ENCODE peak calls at places on chromosomes 13 and 19, in four cellular contexts. One of them, this sample, is unnamed.

GRCh38 chr19:48418317-48419064 is 25.0 kb downstream of the GRIN2D start:
- DNase-seq in fibroblast of villous mesenchyme: peak; percentile 23
- DNase-seq in fibroblast of lung: no peak
- DNase-seq in WTC11: no peak
- DNase-seq in this sample: no peak

GRCh38 chr19:48469056-48469881 is at the start of gene CYTH2:
- DNase-seq in fibroblast of villous mesenchyme: peak; percentile 100
- DNase-seq in fibroblast of lung: peak; percentile 100
- DNase-seq in WTC11: peak; percentile 100
- DNase-seq in this sample: peak; percentile 100

GRCh38 chr19:10769533-10770491 is 51.9 kb downstream of the DNM2 start:
- DNase-seq in fibroblast of villous mesenchyme: peak; percentile 62
- DNase-seq in fibroblast of lung: peak; percentile 34
- DNase-seq in WTC11: no peak
- DNase-seq in this sample: peak; percentile 42

GRCh38 chr19:40578442-40578908 is 1.8 kb downstream of the SHKBP1 start:
- DNase-seq in fibroblast of villous mesenchyme: no peak
- DNase-seq in fibroblast of lung: no peak
- DNase-seq in WTC11: peak; percentile 86
- DNase-seq in this sample: peak; percentile 42

GRCh38 chr13:80339578-80339840 is 1.4 kb downstream of the SPRY2 start:
- DNase-seq in fibroblast of villous mesenchyme: no peak
- DNase-seq in fibroblast of lung: peak; percentile 45
- DNase-seq in WTC11: no peak
- DNase-seq in this sample: peak; percentile 42

GRCh38 chr19:49415102-49415809 is 8.0 kb downstream of the PTH2 start:
- DNase-seq in fibroblast of villous mesenchyme: peak; percentile 28
- DNase-seq in fibroblast of lung: no peak
- DNase-seq in WTC11: no peak
- DNase-seq in this sample: peak; percentile 75

GRCh38 chr13:89852570-89852969 is 1494.9 kb upstream of the MIR17HG start:
- DNase-seq in fibroblast of villous mesenchyme: no peak
- DNase-seq in fibroblast of lung: no peak
- DNase-seq in WTC11: no peak
- DNase-seq in this sample: no peak

GRCh38 chr13:93771229-93771628 is 544.6 kb downstream of the GPC6 start:
- DNase-seq in fibroblast of villous mesenchyme: no peak
- DNase-seq in fibroblast of lung: no peak
- DNase-seq in WTC11: no peak
- DNase-seq in this sample: no peak

GRCh38 chr13:110341445-110342247 is 34.6 kb downstream of the COL4A2 start:
- DNase-seq in fibroblast of villous mesenchyme: peak; percentile 87
- DNase-seq in fibroblast of lung: peak; percentile 78
- DNase-seq in WTC11: no peak
- DNase-seq in this sample: peak; percentile 86

GRCh38 chr13:110155072-110155471 is 151.9 kb downstream of the COL4A1 start:
- DNase-seq in fibroblast of villous mesenchyme: no peak
- DNase-seq in fibroblast of lung: no peak
- DNase-seq in WTC11: peak; percentile 45
- DNase-seq in this sample: no peak

GRCh38 chr13:50552424-50552966 is 291.0 kb downstream of the DLEU7 start:
- DNase-seq in fibroblast of villous mesenchyme: no peak
- DNase-seq in fibroblast of lung: peak; percentile 29
- DNase-seq in WTC11: no peak
- DNase-seq in this sample: no peak

GRCh38 chr13:51895906-51896888 is 34.4 kb downstream of the CCDC70 start:
- DNase-seq in fibroblast of villous mesenchyme: peak; percentile 62
- DNase-seq in fibroblast of lung: peak; percentile 65
- DNase-seq in WTC11: peak; percentile 69
- DNase-seq in this sample: peak; percentile 71

GRCh38 chr13:73450583-73450982 is 391.8 kb downstream of the KLF5 start:
- DNase-seq in fibroblast of villous mesenchyme: peak; percentile 3
- DNase-seq in fibroblast of lung: no peak
- DNase-seq in WTC11: no peak
- DNase-seq in this sample: no peak

GRCh38 chr13:109500146-109500773 is 286.1 kb downstream of the IRS2 start:
- DNase-seq in fibroblast of villous mesenchyme: peak; percentile 35
- DNase-seq in fibroblast of lung: peak; percentile 15
- DNase-seq in WTC11: peak; percentile 29
- DNase-seq in this sample: peak; percentile 31

GRCh38 chr13:108227651-108228272 is 9.6 kb downstream of the ABHD13 start:
- DNase-seq in fibroblast of villous mesenchyme: peak; percentile 52
- DNase-seq in fibroblast of lung: peak; percentile 57
- DNase-seq in WTC11: no peak
- DNase-seq in this sample: peak; percentile 70

GRCh38 chr13:43388282-43389034 is 365.1 kb downstream of the DNAJC15 start:
- DNase-seq in fibroblast of villous mesenchyme: no peak
- DNase-seq in fibroblast of lung: no peak
- DNase-seq in WTC11: no peak
- DNase-seq in this sample: no peak

GRCh38 chr19:10828981-10829821 is 6.8 kb downstream of the TMED1 start:
- DNase-seq in fibroblast of villous mesenchyme: no peak
- DNase-seq in fibroblast of lung: no peak
- DNase-seq in WTC11: peak; percentile 56
- DNase-seq in this sample: no peak

GRCh38 chr13:59931621-59932020 is 232.1 kb downstream of the DIAPH3 start:
- DNase-seq in fibroblast of villous mesenchyme: no peak
- DNase-seq in fibroblast of lung: no peak
- DNase-seq in WTC11: no peak
- DNase-seq in this sample: no peak

GRCh38 chr13:108609353-108609752 is 20.1 kb upstream of the MYO16 start:
- DNase-seq in fibroblast of villous mesenchyme: peak; percentile 24
- DNase-seq in fibroblast of lung: peak; percentile 42
- DNase-seq in WTC11: no peak
- DNase-seq in this sample: peak; percentile 19

GRCh38 chr19:729564-730381 is 21.0 kb downstream of the PALM start:
- DNase-seq in fibroblast of villous mesenchyme: no peak
- DNase-seq in fibroblast of lung: no peak
- DNase-seq in WTC11: no peak
- DNase-seq in this sample: no peak
- TF ChIP-seq CTCF in fibroblast of villous mesenchyme: no peak
- TF ChIP-seq CTCF in fibroblast of lung: no peak
- TF ChIP-seq CTCF in WTC11: no peak
- TF ChIP-seq CTCF in this sample: no peak

DNA sequence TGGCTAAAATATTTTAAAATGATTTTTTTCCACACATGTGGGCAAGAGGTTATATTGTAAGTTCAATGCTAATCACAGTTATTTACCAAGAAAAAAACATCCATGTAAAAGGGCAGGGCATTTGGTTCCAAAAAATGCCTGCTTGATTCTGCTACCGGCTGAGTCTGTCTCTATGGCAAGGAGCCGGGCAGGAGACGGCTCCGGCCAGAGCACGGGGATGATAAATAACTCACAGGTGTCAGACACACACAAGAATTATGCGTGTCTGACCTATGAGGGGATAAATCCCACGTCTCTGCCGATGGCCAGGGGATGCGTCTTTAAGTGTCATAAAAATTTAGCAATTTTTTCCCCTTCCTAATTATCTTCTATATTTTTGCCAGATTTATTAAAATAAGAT is 253.8 kb downstream of the ZNF536 start:
- DNase-seq in fibroblast of villous mesenchyme: no peak
- DNase-seq in fibroblast of lung: no peak
- DNase-seq in WTC11: no peak
- DNase-seq in this sample: no peak
- TF ChIP-seq CTCF in fibroblast of villous mesenchyme: no peak
- TF ChIP-seq CTCF in fibroblast of lung: no peak
- TF ChIP-seq CTCF in WTC11: no peak
- TF ChIP-seq CTCF in this sample: no peak

DNA sequence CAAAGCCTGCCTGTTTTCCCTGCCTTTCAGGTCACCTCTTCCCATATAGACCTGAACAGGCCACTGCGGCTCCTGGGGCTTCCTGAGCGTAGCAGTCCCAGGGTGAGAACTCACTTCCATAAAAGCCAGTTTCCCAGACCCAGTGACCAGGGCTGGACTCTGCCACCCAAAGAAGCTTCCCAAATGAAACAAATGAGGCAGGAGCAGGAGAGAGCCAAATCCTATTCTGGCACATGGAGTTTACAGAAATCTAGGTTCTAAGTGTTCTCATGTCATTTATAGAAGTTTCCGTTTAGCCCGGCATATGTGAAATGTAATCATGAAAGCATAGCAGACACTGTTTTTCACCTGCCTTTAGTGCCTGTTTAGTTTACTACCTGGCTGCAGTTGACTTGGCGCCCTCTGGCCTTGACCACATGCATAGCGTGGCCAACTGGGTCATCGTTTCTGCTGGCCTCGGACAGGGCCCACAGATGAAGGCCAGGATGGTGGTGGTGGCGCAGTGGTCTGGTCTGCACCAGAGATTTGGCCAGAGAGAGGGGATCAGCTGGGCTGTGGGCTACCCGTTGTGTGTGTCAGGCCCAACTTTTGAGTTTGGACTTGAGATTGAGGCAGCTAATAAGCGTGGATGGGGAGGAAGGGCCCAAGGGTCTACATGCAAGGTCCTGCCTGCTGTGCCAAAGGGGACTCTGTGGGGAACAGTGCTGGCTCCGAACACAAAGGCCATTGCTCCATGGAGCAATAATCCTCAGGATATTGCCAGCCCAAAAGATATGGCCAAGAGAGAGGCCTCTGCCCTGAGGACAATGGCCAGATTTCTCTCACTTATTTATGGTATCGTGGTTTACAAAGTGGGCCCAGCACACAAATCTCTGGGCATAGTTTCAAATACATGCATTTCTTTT is 43.3 kb downstream of the NFIX start:
- DNase-seq in fibroblast of villous mesenchyme: no peak
- DNase-seq in fibroblast of lung: no peak
- DNase-seq in WTC11: no peak
- DNase-seq in this sample: no peak
- TF ChIP-seq CTCF in fibroblast of villous mesenchyme: no peak
- TF ChIP-seq CTCF in fibroblast of lung: no peak
- TF ChIP-seq CTCF in WTC11: no peak
- TF ChIP-seq CTCF in this sample: no peak

DNA sequence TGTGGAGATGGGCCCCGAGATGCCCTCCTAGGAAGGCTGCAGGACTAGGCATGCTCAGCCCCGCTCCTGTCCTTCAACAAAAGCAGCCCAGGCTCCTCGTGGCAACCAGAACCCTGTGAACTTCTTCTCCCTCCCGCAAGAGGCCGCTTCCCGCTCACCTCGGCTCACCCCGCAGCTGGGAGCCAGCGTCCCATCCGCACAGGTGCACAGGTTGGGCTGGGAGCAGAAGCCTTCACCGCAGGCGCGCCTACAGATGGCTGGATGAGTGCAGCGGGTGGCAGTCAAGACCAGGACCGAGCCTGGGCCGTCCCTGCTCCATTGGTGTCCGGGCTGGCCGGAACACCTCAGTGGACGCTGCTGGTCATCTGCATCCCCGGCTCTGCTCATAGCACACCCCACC is 3.4 kb downstream of the FBN3 start:
- DNase-seq in fibroblast of villous mesenchyme: no peak
- DNase-seq in fibroblast of lung: no peak
- DNase-seq in WTC11: peak; percentile 64
- DNase-seq in this sample: no peak
- TF ChIP-seq CTCF in fibroblast of villous mesenchyme: no peak
- TF ChIP-seq CTCF in fibroblast of lung: no peak
- TF ChIP-seq CTCF in WTC11: no peak
- TF ChIP-seq CTCF in this sample: no peak

DNA sequence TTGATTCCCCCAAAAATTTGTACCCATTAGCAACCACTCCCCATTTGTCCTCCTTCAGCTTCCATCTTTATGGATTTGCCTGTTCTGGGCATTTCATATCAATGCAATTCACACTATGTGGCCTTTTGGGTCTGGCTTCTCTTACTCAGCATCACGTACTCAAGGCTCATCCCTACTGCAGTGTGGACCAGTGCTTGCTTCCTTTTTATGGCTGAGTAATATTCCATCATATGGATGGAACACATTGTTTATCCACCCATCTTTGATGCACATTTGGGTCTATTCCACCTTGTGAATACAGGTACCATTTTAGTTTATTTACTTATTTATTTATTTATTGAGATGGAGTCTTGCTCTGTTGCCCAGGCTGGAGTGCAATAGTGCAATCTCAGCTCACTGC is 12.5 kb upstream of the PIK3R2 start:
- DNase-seq in fibroblast of villous mesenchyme: no peak
- DNase-seq in fibroblast of lung: no peak
- DNase-seq in WTC11: no peak
- DNase-seq in this sample: no peak
- TF ChIP-seq CTCF in fibroblast of villous mesenchyme: no peak
- TF ChIP-seq CTCF in fibroblast of lung: no peak
- TF ChIP-seq CTCF in WTC11: no peak
- TF ChIP-seq CTCF in this sample: no peak

GRCh38 chr13:41345921-41346589 is 35.0 kb downstream of the NAA16 start:
- DNase-seq in fibroblast of villous mesenchyme: no peak
- DNase-seq in fibroblast of lung: peak; percentile 60
- DNase-seq in WTC11: no peak
- DNase-seq in this sample: no peak
- TF ChIP-seq CTCF in fibroblast of villous mesenchyme: no peak
- TF ChIP-seq CTCF in fibroblast of lung: no peak
- TF ChIP-seq CTCF in WTC11: no peak
- TF ChIP-seq CTCF in this sample: no peak

This sample was measured in cardiac fibroblast.